ENCODE peak calls at places on chromosomes 12 and 14, in four cellular contexts. C is cardiac fibroblast, X is ovary, Y is A549. I is an unnamed sample.

GRCh38 chr14:106442857-106443256 is 916.5 kb downstream of the TMEM121 start:
- DNase-seq in Y (no peak), C (no peak), X (no peak), I (no peak)

GRCh38 chr12:89384750-89385273 is 32.5 kb upstream of the DUSP6 start:
- DNase-seq in X (no peak), C (no peak), Y (no peak), I (no peak)

GRCh38 chr14:54781936-54782802 is 120.5 kb downstream of the GCH1 start:
- DNase-seq in C (no peak), Y (no peak), X (no peak), I (no peak)

GRCh38 chr14:74239848-74240793 is 872 bp downstream of the VSX2 start:
- DNase-seq in X (no peak), C (no peak), Y (no peak), I (no peak)

GRCh38 chr12:130027798-130028197 is 124.0 kb upstream of the TMEM132D start:
- DNase-seq in X (no peak), Y (no peak), C (no peak), I (no peak)

GRCh38 chr12:85179680-85180300 is 100.2 kb upstream of the ALX1 start:
- DNase-seq in X (no peak), Y (peak; percentile 25), C (peak; percentile 55), I (no peak)

GRCh38 chr14:89407856-89408255 is 9.2 kb downstream of the FOXN3 start:
- DNase-seq in C (no peak), X (no peak), Y (no peak), I (no peak)

GRCh38 chr12:58268080-58268479 is 326.7 kb downstream of the ATP23 start:
- DNase-seq in C (peak; percentile 22), Y (no peak), X (no peak), I (no peak)

GRCh38 chr12:40953076-40953475 is 235.0 kb upstream of the PDZRN4 start:
- DNase-seq in C (peak; percentile 2), X (no peak), Y (no peak), I (no peak)

GRCh38 chr12:27513155-27513824 is 10.7 kb upstream of the PPFIBP1 start:
- DNase-seq in C (no peak), X (no peak), Y (no peak), I (no peak)

GRCh38 chr12:46770501-46771183 is 55.2 kb downstream of the SLC38A4 start:
- DNase-seq in Y (no peak), C (peak; percentile 43), X (no peak), I (no peak)

GRCh38 chr14:69008411-69008810 is 29.3 kb upstream of the ACTN1 start:
- DNase-seq in Y (no peak), C (peak; percentile 32), X (no peak), I (no peak)

GRCh38 chr12:238736-239398 is 23.8 kb downstream of the SLC6A13 start:
- DNase-seq in C (no peak), X (no peak), Y (no peak), I (no peak)

GRCh38 chr14:36570065-36570464 is 12.3 kb downstream of the NKX2-8 start:
- DNase-seq in X (no peak), Y (no peak), C (no peak), I (no peak)

GRCh38 chr14:96176811-96177211 is 27.8 kb upstream of the BDKRB2 start:
- DNase-seq in C (peak; percentile 82), X (peak; percentile 66), Y (no peak), I (no peak)

GRCh38 chr12:56541610-56542009 is 20.0 kb downstream of the RBMS2 start:
- DNase-seq in X (no peak), C (no peak), Y (no peak), I (no peak)

GRCh38 chr14:104787736-104788532 is 7.6 kb downstream of the AKT1 start:
- DNase-seq in Y (no peak), C (no peak), X (no peak), I (no peak)

GRCh38 chr14:74510211-74510931 is 16.8 kb downstream of the ISCA2 start:
- DNase-seq in X (peak; percentile 34), C (peak; percentile 45), Y (no peak), I (no peak)

GRCh38 chr12:97229036-97229435 is 233.6 kb upstream of the RMST start:
- DNase-seq in X (no peak), C (no peak), Y (no peak), I (no peak)

GRCh38 chr12:4274960-4275868 is 1.7 kb downstream of the CCND2 start:
- DNase-seq in X (no peak), C (peak; percentile 55), Y (no peak), I (no peak)

GRCh38 chr14:72839753-72840390 is 54.0 kb downstream of the DPF3 start:
- DNase-seq in X (no peak), C (no peak), Y (no peak), I (no peak)

DNA sequence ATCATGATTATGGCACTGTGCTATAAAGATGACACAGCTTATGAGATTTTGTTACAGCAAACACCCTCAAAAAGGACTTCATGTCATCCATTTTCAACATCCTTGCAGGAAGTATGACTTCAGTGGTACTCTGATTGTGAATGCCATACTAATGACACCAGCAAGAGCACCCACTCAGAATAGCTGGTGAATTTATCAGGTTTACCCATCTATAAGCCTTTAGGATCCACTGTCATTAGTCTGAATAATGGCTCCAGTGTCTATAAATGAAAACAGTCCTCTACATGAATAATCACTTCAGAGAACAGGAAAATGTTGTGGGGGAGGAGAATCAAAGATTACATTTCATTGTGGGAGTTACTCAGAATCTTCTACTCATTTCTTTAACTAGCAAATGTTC is 615.2 kb downstream of the RPS29 start:
- DNase-seq in Y (no peak), C (no peak), X (no peak), I (no peak)
- H3K4me3 ChIP-seq in Y (no peak overlapping the region), C (no peak overlapping the region), X (no peak overlapping the region), I (no peak overlapping the region)

GRCh38 chr12:81626406-81626805 is 132.7 kb downstream of the PPFIA2 start:
- DNase-seq in Y (no peak), C (no peak), X (no peak), I (no peak)
- H3K4me3 ChIP-seq in Y (no peak overlapping the region), C (no peak overlapping the region), X (no peak overlapping the region), I (no peak overlapping the region)

GRCh38 chr12:48978741-48979601 is 849 bp downstream of the WNT1 start:
- DNase-seq in X (no peak), C (no peak), Y (no peak), I (no peak)

GRCh38 chr12:48981757-48982157 is 3.6 kb downstream of the WNT1 start:
- DNase-seq in C (no peak), X (no peak), Y (no peak), I (no peak)

GRCh38 chr12:48979602-48980388 is 1.7 kb downstream of the WNT1 start:
- DNase-seq in C (no peak), Y (no peak), X (peak; percentile 48), I (no peak)

GRCh38 chr12:48980953-48981756 is 3.0 kb downstream of the WNT1 start:
- DNase-seq in C (no peak), Y (peak; percentile 57), X (no peak), I (no peak)

DNA sequence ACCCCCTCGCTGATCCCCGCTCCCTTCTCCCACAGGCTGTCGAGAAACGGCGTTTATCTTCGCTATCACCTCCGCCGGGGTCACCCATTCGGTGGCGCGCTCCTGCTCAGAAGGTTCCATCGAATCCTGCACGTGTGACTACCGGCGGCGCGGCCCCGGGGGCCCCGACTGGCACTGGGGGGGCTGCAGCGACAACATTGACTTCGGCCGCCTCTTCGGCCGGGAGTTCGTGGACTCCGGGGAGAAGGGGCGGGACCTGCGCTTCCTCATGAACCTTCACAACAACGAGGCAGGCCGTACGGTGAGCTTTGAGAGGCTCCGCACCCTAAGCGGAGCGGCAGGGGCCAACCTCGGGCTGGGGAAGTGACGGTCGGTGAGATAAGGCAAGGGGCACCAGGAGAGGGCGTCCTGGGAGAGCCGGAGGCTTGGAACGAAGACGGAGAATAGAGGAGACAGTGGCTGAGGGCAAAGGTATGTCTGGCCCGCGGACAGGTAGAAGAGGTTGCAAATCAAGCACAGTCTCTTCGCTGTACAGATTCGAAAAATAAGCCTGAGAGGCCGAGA is 2.3 kb downstream of the WNT1 start:
- DNase-seq in Y (peak; percentile 51), C (no peak), X (no peak), I (no peak)
- H3K4me3 ChIP-seq in Y (peak overlapping the region; percentile 44), C (no peak overlapping the region), X (peak overlapping the region; percentile 12), I (no peak overlapping the region)

DNA sequence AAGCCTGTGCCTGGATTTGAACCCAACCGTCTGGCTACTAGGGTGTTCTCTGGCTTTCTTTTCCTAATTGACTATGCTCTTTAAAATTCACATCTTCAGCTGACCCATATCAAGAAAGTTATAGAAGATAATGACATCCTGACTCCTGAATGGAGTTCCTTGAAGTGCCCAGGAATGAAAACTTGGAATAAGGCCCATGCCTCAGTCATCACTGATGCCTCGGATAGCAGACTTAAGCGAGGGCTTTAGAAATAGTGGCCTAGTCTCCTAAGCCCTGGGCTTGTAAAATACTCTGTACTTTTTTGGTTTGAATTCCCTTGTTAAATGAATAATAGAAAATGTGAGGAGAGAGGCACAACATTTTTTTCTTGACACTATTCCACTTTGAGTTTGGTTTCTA is 39.0 kb downstream of the CHST11 start:
- DNase-seq in C (peak; percentile 43), X (no peak), Y (no peak), I (no peak)
- H3K4me3 ChIP-seq in C (no peak overlapping the region), X (no peak overlapping the region), Y (no peak overlapping the region), I (no peak overlapping the region)

DNA sequence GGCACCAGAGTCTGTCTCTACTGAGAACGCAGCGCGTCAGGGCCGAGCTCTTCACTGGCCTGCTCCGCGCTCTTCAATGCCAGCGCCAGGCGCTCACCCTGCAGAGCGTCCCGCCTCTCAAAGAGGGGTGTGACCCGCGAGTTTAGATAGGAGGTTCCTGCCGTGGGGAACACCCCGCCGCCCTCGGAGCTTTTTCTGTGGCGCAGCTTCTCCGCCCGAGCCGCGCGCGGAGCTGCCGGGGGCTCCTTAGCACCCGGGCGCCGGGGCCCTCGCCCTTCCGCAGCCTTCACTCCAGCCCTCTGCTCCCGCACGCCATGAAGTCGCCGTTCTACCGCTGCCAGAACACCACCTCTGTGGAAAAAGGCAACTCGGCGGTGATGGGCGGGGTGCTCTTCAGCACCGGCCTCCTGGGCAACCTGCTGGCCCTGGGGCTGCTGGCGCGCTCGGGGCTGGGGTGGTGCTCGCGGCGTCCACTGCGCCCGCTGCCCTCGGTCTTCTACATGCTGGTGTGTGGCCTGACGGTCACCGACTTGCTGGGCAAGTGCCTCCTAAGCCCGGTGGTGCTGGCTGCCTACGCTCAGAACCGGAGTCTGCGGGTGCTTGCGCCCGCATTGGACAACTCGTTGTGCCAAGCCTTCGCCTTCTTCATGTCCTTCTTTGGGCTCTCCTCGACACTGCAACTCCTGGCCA is at the start of gene PTGDR:
- DNase-seq in C (peak; percentile 52), X (peak; percentile 37), Y (no peak), I (no peak)
- H3K4me3 ChIP-seq in C (peak within 1 kb of the TSS; percentile 13), X (peak within 1 kb of the TSS; percentile 47), Y (no peak within 1 kb of the TSS), I (no peak within 1 kb of the TSS)

GRCh38 chr12:124746649-124747425 is 116.8 kb downstream of the SCARB1 start:
- DNase-seq in Y (no peak), X (no peak), C (no peak), I (no peak)
- H3K4me3 ChIP-seq in Y (no peak overlapping the region), X (no peak overlapping the region), C (no peak overlapping the region), I (no peak overlapping the region)

GRCh38 chr14:61749264-61749663 is 13.0 kb upstream of the SNAPC1 start:
- DNase-seq in Y (peak; percentile 53), C (peak; percentile 83), X (no peak), I (no peak)
- H3K4me3 ChIP-seq in Y (peak overlapping the region; percentile 38), C (no peak overlapping the region), X (no peak overlapping the region), I (peak overlapping the region; percentile 27)